ENCODE peak calls at places on chromosomes 16 and 17, in ten cellular contexts. Y is spleen, U is K562, K is lower lobe of right lung, G is A673, L is fibroblast of villous mesenchyme, R is fibroblast of pulmonary artery, B is lower leg skin, O is A549, T is H1. X is an unnamed sample.

GRCh38 chr17:12619444-12620199 is 46.1 kb upstream of the MYOCD start:
- DNase-seq in R (no peak), G (no peak), O (peak; percentile 29), Y (no peak), U (no peak), L (peak; percentile 82), B (no peak), K (no peak), T (no peak), X (no peak)

GRCh38 chr16:88651989-88652762 is 1.3 kb upstream of the CYBA start:
- DNase-seq in K (peak; percentile 50), L (no peak), O (no peak), B (no peak), T (no peak), U (no peak), R (no peak), Y (peak; percentile 89), G (no peak), X (peak; percentile 68)

GRCh38 chr16:3431779-3432219 is 11.5 kb downstream of the ZNF597 start:
- DNase-seq in Y (peak; percentile 90), K (peak; percentile 59), T (no peak), L (peak; percentile 62), G (peak; percentile 80), R (peak; percentile 22), U (peak; percentile 65), O (no peak), B (peak; percentile 85), X (peak; percentile 66)

GRCh38 chr17:45948881-45949624 is 50.0 kb upstream of the STH start:
- DNase-seq in U (peak; percentile 87), T (peak; percentile 84), O (peak; percentile 81), R (peak; percentile 60), B (peak; percentile 93), K (peak; percentile 80), Y (peak; percentile 89), L (peak; percentile 68), G (peak; percentile 68), X (peak; percentile 77)

GRCh38 chr17:35748979-35749378 is 4.1 kb downstream of the GAS2L2 start:
- DNase-seq in O (no peak), K (no peak), B (no peak), U (no peak), G (no peak), R (no peak), Y (no peak), L (no peak), T (no peak), X (no peak)

GRCh38 chr16:824194-824593 is 23.7 kb upstream of the GNG13 start:
- DNase-seq in O (no peak), R (no peak), Y (no peak), L (no peak), K (no peak), T (no peak), B (no peak), U (no peak), G (no peak), X (no peak)

GRCh38 chr17:82933911-82934310 is 94.1 kb upstream of the ZNF750 start:
- DNase-seq in U (no peak), T (no peak), K (peak; percentile 16), O (no peak), R (no peak), L (no peak), Y (peak; percentile 32), G (no peak), B (peak; percentile 57), X (no peak)

GRCh38 chr17:29518359-29518758 is 48.5 kb downstream of the ABHD15 start:
- DNase-seq in U (no peak), R (no peak), K (no peak), T (no peak), G (no peak), B (no peak), O (no peak), L (no peak), Y (no peak), X (no peak)

GRCh38 chr17:41617698-41618097 is 5.1 kb upstream of the KRT16 start:
- DNase-seq in R (no peak), B (no peak), T (no peak), K (no peak), L (no peak), Y (peak; percentile 42), U (no peak), O (no peak), G (no peak), X (no peak)

GRCh38 chr17:15000661-15001060 is 264.5 kb downstream of the PMP22 start:
- DNase-seq in T (no peak), O (no peak), U (no peak), R (no peak), G (no peak), Y (no peak), B (no peak), L (no peak), K (no peak), X (no peak)

DNA sequence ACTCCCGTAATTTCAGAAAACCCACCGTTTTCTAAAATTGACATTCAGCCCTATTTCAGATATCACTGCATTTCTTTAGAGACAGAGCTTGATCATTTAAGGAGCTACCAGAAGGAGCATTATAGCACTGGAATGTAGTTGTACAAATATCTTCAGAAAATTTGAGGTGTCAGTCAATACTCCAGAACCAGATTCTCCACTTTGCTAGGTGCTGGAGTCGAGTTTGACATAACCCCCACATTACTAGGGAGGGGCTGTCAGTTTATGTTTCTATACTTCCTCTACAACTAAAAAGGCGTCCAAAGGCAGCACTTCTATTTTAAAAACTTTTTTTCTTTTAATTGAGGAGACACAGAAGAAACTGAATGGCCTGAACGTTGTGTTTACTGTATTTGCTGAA is 899 bp upstream of the KIAA0513 start:
- DNase-seq in B (no peak), K (no peak), T (no peak), O (no peak), U (no peak), Y (no peak), G (no peak), L (no peak), R (no peak), X (no peak)
- H3K4me3 ChIP-seq in B (no peak overlapping the region), K (peak overlapping the region; percentile 91), T (peak overlapping the region; percentile 92), O (peak overlapping the region; percentile 85), U (peak overlapping the region; percentile 75), Y (peak overlapping the region; percentile 63), G (peak overlapping the region; percentile 97), L (peak overlapping the region; percentile 82), R (peak overlapping the region; percentile 71), X (peak overlapping the region; percentile 76)

DNA sequence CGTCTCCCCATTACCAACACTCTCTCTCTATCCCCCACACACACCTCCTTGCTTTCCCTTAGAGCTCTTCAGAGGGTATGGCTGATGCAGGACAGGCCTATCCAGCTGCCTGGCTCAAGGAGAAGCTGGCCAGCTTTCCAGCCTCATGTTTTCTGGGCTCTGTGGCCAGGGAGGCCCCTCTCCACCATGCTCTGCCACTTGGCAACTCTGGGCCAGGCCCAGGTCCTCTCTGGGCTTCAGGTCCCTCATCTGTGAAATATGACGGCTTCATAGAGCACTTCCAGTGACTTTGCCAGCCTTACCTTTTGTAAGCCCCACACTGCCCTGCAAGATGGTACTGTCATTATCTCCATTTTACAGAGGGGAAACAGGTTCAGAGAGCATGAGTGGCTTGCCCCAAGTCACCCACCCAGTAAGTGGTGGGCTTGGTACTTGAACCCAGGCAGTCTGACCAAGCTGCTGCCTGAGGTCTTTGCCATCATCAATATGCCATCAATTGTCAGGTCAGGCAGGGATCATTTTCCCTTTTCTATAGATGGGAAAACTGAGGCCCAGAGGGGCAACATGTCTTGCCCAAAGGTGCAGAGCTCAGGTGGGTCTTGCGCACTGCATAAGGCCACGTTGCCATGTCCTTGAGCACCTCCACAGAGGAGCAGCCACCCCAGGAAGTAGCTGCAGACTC is 548 bp upstream of the ADGRG5 start:
- DNase-seq in K (peak; percentile 14), B (peak; percentile 52), Y (peak; percentile 72), O (no peak), L (no peak), G (no peak), U (no peak), T (peak; percentile 38), R (no peak), X (peak; percentile 47)
- TF ChIP-seq CTCF in K (no peak), B (no peak), Y (no peak), O (no peak), L (no peak), G (no peak), U (no peak), T (no peak), R (no peak), X (no peak)

DNA sequence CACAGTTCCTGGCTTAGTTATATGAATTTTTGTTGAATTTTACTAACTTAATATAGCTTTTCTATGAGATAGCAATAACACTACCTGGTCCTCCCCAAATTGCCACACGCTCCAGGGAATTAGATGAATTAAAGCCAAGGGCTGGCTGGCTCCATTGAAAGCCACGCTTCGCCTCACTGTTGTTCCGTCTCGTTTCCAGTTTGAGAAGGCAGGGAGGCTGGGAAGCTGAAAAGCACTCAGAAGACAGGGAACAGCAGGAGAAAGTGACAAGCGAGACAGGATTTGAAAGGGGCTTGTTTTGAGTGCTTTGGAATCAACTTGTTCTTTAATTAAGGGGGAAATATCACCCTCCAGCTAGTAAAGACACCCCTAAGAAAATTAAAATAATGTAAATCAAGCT is 425.3 kb downstream of the CA10 start:
- DNase-seq in O (no peak), U (no peak), L (no peak), B (no peak), K (no peak), G (no peak), T (no peak), Y (no peak), R (no peak), X (no peak)
- H3K4me3 ChIP-seq in O (no peak overlapping the region), U (no peak overlapping the region), L (no peak overlapping the region), B (no peak overlapping the region), K (no peak overlapping the region), G (no peak overlapping the region), T (no peak overlapping the region), Y (no peak overlapping the region), R (no peak overlapping the region), X (no peak overlapping the region)

GRCh38 chr16:73010150-73010676 is 37.7 kb downstream of the ZFHX3 start:
- DNase-seq in U (no peak), B (peak; percentile 81), Y (no peak), R (no peak), K (no peak), G (no peak), O (no peak), T (no peak), L (no peak), X (peak; percentile 51)

GRCh38 chr16:73013974-73014373 is 34.0 kb downstream of the ZFHX3 start:
- DNase-seq in O (no peak), R (no peak), L (no peak), Y (no peak), G (no peak), U (no peak), T (no peak), B (peak; percentile 64), K (no peak), X (no peak)

GRCh38 chr16:73012341-73012740 is 35.6 kb downstream of the ZFHX3 start:
- DNase-seq in Y (no peak), O (no peak), T (no peak), R (no peak), B (peak; percentile 66), K (no peak), G (no peak), L (no peak), U (no peak), X (no peak)

GRCh38 chr16:73014768-73015167 is 33.2 kb downstream of the ZFHX3 start:
- DNase-seq in R (no peak), B (no peak), T (no peak), O (no peak), L (no peak), G (no peak), K (no peak), U (no peak), Y (no peak), X (no peak)

DNA sequence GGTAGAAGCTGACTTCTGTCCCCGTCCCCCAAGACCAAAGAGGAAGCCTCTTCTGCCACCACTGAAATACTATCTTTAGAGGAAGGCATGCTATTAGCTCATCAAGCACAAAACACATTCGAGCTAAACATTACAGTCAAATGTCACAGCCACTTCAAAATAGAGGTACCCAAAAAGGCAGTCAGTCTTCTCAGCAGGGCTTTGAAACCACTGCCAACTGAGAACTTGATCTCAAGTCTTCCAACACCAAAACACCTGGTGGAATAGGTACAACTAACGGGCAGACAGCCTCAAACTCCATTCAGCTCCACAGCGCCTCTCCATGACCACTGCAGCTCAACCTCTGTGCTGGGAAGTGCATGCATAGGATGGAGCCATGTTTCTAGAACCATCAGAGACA is 36.0 kb downstream of the ZFHX3 start:
- DNase-seq in K (no peak), U (no peak), Y (no peak), L (no peak), B (peak; percentile 57), R (no peak), G (no peak), T (no peak), O (no peak), X (no peak)
- TF ChIP-seq CTCF in K (no peak), U (no peak), Y (no peak), L (no peak), B (no peak), R (no peak), G (no peak), T (peak; percentile 56), O (peak; percentile 11), X (no peak)

X was measured in suprapubic skin.